ENCODE peak calls at places on chromosomes 5 and 9, in ten cellular contexts. S is RWPE1, C is HCEC 1CT, G is heart left ventricle, P is amniotic stem cell, E is cerebellum, K is mucosa of gallbladder, W is HS-27A, T is T1000, Z is left colon. B is an unnamed sample.

GRCh38 chr5:32276173-32276853 is 36.4 kb downstream of the MTMR12 start:
- DNase-seq in S (peak; percentile 16), C (no peak), G (no peak), P (no peak), E (no peak), K (no peak), W (no peak), T (no peak), Z (no peak), B (no peak)

GRCh38 chr9:27125030-27125429 is 16.0 kb downstream of the TEK start:
- DNase-seq in S (peak; percentile 91), C (peak; percentile 99), G (peak; percentile 72), P (peak; percentile 66), E (no peak), K (peak; percentile 69), W (no peak), T (peak; percentile 11), Z (peak; percentile 33), B (peak; percentile 91)

GRCh38 chr9:77440057-77440456 is 208.1 kb downstream of the GNA14 start:
- DNase-seq in S (no peak), C (no peak), G (no peak), P (no peak), E (peak; percentile 74), K (no peak), W (no peak), T (no peak), Z (no peak), B (no peak)

GRCh38 chr5:111857067-111857466 is 100.1 kb upstream of the NREP start:
- DNase-seq in S (no peak), C (no peak), G (peak; percentile 31), P (no peak), E (peak; percentile 31), K (no peak), W (no peak), T (no peak), Z (no peak), B (no peak)

GRCh38 chr9:106956971-106957370 is 94.0 kb downstream of the ZNF462 start:
- DNase-seq in S (no peak), C (peak; percentile 83), G (no peak), P (no peak), E (no peak), K (no peak), W (no peak), T (no peak), Z (no peak), B (no peak)

GRCh38 chr9:35935755-35936509 is 22.0 kb downstream of the OR2S2 start:
- DNase-seq in S (peak; percentile 13), C (peak; percentile 48), G (no peak), P (peak; percentile 60), E (no peak), K (no peak), W (peak; percentile 86), T (no peak), Z (no peak), B (no peak)

GRCh38 chr5:115978779-115979178 is 16.5 kb downstream of the LVRN start:
- DNase-seq in S (no peak), C (no peak), G (no peak), P (no peak), E (no peak), K (no peak), W (no peak), T (no peak), Z (no peak), B (no peak)

GRCh38 chr9:112531666-112532282 is 45.1 kb downstream of the KIAA1958 start:
- DNase-seq in S (no peak), C (no peak), G (no peak), P (no peak), E (no peak), K (no peak), W (no peak), T (no peak), Z (no peak), B (no peak)

GRCh38 chr5:138605254-138605972 is 30.2 kb upstream of the HSPA9 start:
- DNase-seq in S (no peak), C (no peak), G (no peak), P (no peak), E (no peak), K (no peak), W (no peak), T (no peak), Z (no peak), B (no peak)

GRCh38 chr5:54197018-54197417 is 113.4 kb downstream of the ARL15 start:
- DNase-seq in S (no peak), C (no peak), G (no peak), P (no peak), E (no peak), K (no peak), W (no peak), T (no peak), Z (no peak), B (no peak)

GRCh38 chr5:86403190-86403589 is 214.6 kb upstream of the COX7C start:
- DNase-seq in S (no peak), C (no peak), G (no peak), P (no peak), E (no peak), K (no peak), W (no peak), T (no peak), Z (no peak), B (no peak)

GRCh38 chr9:75979362-75979761 is 88.9 kb downstream of the PCSK5 start:
- DNase-seq in S (no peak), C (no peak), G (no peak), P (no peak), E (no peak), K (no peak), W (no peak), T (no peak), Z (no peak), B (no peak)

GRCh38 chr5:10246761-10247160 is 2.9 kb downstream of the ATPSCKMT start:
- DNase-seq in S (no peak), C (no peak), G (no peak), P (no peak), E (peak; percentile 86), K (peak; percentile 61), W (no peak), T (no peak), Z (peak; percentile 14), B (no peak)

GRCh38 chr5:137254695-137255094 is 244.4 kb downstream of the SPOCK1 start:
- DNase-seq in S (no peak), C (no peak), G (no peak), P (no peak), E (peak; percentile 87), K (no peak), W (no peak), T (no peak), Z (no peak), B (no peak)

GRCh38 chr5:176570044-176570443 is 20.9 kb downstream of the CDHR2 start:
- DNase-seq in S (no peak), C (no peak), G (no peak), P (no peak), E (no peak), K (no peak), W (no peak), T (no peak), Z (no peak), B (no peak)

GRCh38 chr9:89872913-89873707 is 268.3 kb downstream of the GADD45G start:
- DNase-seq in S (no peak), C (no peak), G (peak; percentile 74), P (no peak), E (no peak), K (no peak), W (no peak), T (no peak), Z (no peak), B (no peak)

GRCh38 chr9:95349109-95350038 is 31.9 kb upstream of the FANCC start:
- DNase-seq in S (no peak), C (no peak), G (no peak), P (no peak), E (peak; percentile 24), K (no peak), W (no peak), T (no peak), Z (no peak), B (no peak)

GRCh38 chr5:172897691-172898512 is 61.3 kb upstream of the RPL26L1 start:
- DNase-seq in S (no peak), C (peak; percentile 71), G (no peak), P (peak; percentile 81), E (no peak), K (no peak), W (no peak), T (peak; percentile 64), Z (no peak), B (no peak)

GRCh38 chr9:108687360-108687981 is 168.3 kb downstream of the ACTL7B start:
- DNase-seq in S (no peak), C (peak; percentile 42), G (no peak), P (no peak), E (no peak), K (no peak), W (no peak), T (no peak), Z (no peak), B (peak; percentile 62)

GRCh38 chr9:93397664-93398381 is 53.7 kb upstream of the FAM120A start:
- DNase-seq in S (peak; percentile 38), C (peak; percentile 42), G (no peak), P (no peak), E (no peak), K (no peak), W (no peak), T (no peak), Z (no peak), B (no peak)

GRCh38 chr5:173327084-173327947 is 898 bp downstream of the STC2 start:
- DNase-seq in S (peak; percentile 59), C (peak; percentile 45), G (no peak), P (no peak), E (no peak), K (no peak), W (no peak), T (no peak), Z (no peak), B (no peak)

GRCh38 chr5:42338136-42338535 is 85.1 kb upstream of the GHR start:
- DNase-seq in S (no peak), C (no peak), G (no peak), P (no peak), E (no peak), K (no peak), W (no peak), T (no peak), Z (no peak), B (no peak)

GRCh38 chr9:125971050-125971449 is 223.9 kb downstream of the PBX3 start:
- DNase-seq in S (no peak), C (no peak), G (no peak), P (no peak), E (no peak), K (no peak), W (no peak), T (no peak), Z (no peak), B (no peak)

GRCh38 chr5:142756576-142756975 is 13.6 kb upstream of the ARHGAP26 start:
- DNase-seq in S (no peak), C (no peak), G (no peak), P (no peak), E (no peak), K (no peak), W (no peak), T (no peak), Z (no peak), B (no peak)

GRCh38 chr9:18754537-18754936 is 278.5 kb downstream of the SAXO1 start:
- DNase-seq in S (no peak), C (no peak), G (no peak), P (no peak), E (no peak), K (no peak), W (no peak), T (no peak), Z (no peak), B (no peak)

GRCh38 chr9:25677301-25678146 is 720 bp downstream of the TUSC1 start:
- DNase-seq in S (peak; percentile 70), C (no peak), G (peak; percentile 91), P (peak; percentile 48), E (peak; percentile 80), K (peak; percentile 86), W (peak; percentile 45), T (peak; percentile 67), Z (peak; percentile 93), B (no peak)

GRCh38 chr9:100359057-100359456 is 6.3 kb upstream of the TEX10 start:
- DNase-seq in S (no peak), C (no peak), G (no peak), P (no peak), E (no peak), K (no peak), W (no peak), T (no peak), Z (no peak), B (no peak)

GRCh38 chr9:75185585-75186170 is 97.4 kb downstream of the OSTF1 start:
- DNase-seq in S (no peak), C (peak; percentile 67), G (no peak), P (no peak), E (no peak), K (peak; percentile 23), W (no peak), T (no peak), Z (peak; percentile 53), B (no peak)

B was measured in keratinocyte.